ENCODE peak calls at places on chromosome 17, in nine cellular contexts. One of them, this sample, is unnamed. For H3K36me3, the result is how much of the 10 kb centered on the place peaks cover.

GRCh38 chr17:71023631-71024030 is 854.3 kb downstream of the KCNJ2 start:
- DNase-seq in ascending aorta: no peak
- DNase-seq in body of pancreas: no peak
- DNase-seq in Peyer's patch: no peak
- DNase-seq in esophagus squamous epithelium: no peak
- DNase-seq in SJCRH30: no peak
- DNase-seq in heart left ventricle: no peak
- DNase-seq in adrenal gland: no peak
- DNase-seq in H1: no peak
- DNase-seq in this sample: no peak

GRCh38 chr17:78993981-78994671 is 14.4 kb upstream of the LGALS3BP start:
- DNase-seq in heart left ventricle: peak
- DNase-seq in esophagus squamous epithelium: no peak
- DNase-seq in Peyer's patch: peak
- DNase-seq in ascending aorta: no peak
- DNase-seq in H1: no peak
- DNase-seq in SJCRH30: no peak
- DNase-seq in adrenal gland: peak
- DNase-seq in body of pancreas: no peak
- DNase-seq in this sample: no peak

GRCh38 chr17:67290994-67291362 is 46.0 kb upstream of the HELZ start:
- DNase-seq in esophagus squamous epithelium: no peak
- DNase-seq in adrenal gland: no peak
- DNase-seq in Peyer's patch: no peak
- DNase-seq in ascending aorta: no peak
- DNase-seq in body of pancreas: no peak
- DNase-seq in heart left ventricle: peak
- DNase-seq in H1: no peak
- DNase-seq in SJCRH30: peak
- DNase-seq in this sample: no peak

GRCh38 chr17:35244345-35245195 is 1.7 kb downstream of the SLFN5 start:
- DNase-seq in H1: peak
- DNase-seq in SJCRH30: peak
- DNase-seq in ascending aorta: peak
- DNase-seq in esophagus squamous epithelium: peak
- DNase-seq in heart left ventricle: peak
- DNase-seq in adrenal gland: peak
- DNase-seq in body of pancreas: peak
- DNase-seq in Peyer's patch: peak
- DNase-seq in this sample: peak

GRCh38 chr17:29384901-29385300 is 5.3 kb upstream of the TAOK1 start:
- DNase-seq in heart left ventricle: no peak
- DNase-seq in Peyer's patch: no peak
- DNase-seq in adrenal gland: no peak
- DNase-seq in SJCRH30: no peak
- DNase-seq in body of pancreas: no peak
- DNase-seq in ascending aorta: no peak
- DNase-seq in H1: no peak
- DNase-seq in esophagus squamous epithelium: no peak
- DNase-seq in this sample: no peak

GRCh38 chr17:60170835-60171752 is 21.3 kb downstream of the CA4 start:
- DNase-seq in heart left ventricle: no peak
- DNase-seq in H1: no peak
- DNase-seq in Peyer's patch: peak
- DNase-seq in adrenal gland: no peak
- DNase-seq in esophagus squamous epithelium: no peak
- DNase-seq in body of pancreas: no peak
- DNase-seq in SJCRH30: no peak
- DNase-seq in ascending aorta: no peak
- DNase-seq in this sample: no peak

GRCh38 chr17:79083191-79083971 is 8.8 kb downstream of the ENGASE start:
- DNase-seq in adrenal gland: no peak
- DNase-seq in H1: no peak
- DNase-seq in heart left ventricle: peak
- DNase-seq in ascending aorta: no peak
- DNase-seq in esophagus squamous epithelium: no peak
- DNase-seq in SJCRH30: no peak
- DNase-seq in Peyer's patch: no peak
- DNase-seq in body of pancreas: no peak
- DNase-seq in this sample: no peak

GRCh38 chr17:45132569-45133463 is 501 bp upstream of the PLCD3 start:
- DNase-seq in SJCRH30: peak
- DNase-seq in Peyer's patch: peak
- DNase-seq in ascending aorta: no peak
- DNase-seq in heart left ventricle: peak
- DNase-seq in body of pancreas: peak
- DNase-seq in adrenal gland: peak
- DNase-seq in esophagus squamous epithelium: peak
- DNase-seq in H1: peak
- DNase-seq in this sample: peak

GRCh38 chr17:1272701-1273100 is 2.5 kb downstream of the BHLHA9 start:
- DNase-seq in adrenal gland: no peak
- DNase-seq in heart left ventricle: no peak
- DNase-seq in Peyer's patch: no peak
- DNase-seq in ascending aorta: no peak
- DNase-seq in H1: no peak
- DNase-seq in esophagus squamous epithelium: no peak
- DNase-seq in body of pancreas: no peak
- DNase-seq in SJCRH30: no peak
- DNase-seq in this sample: no peak

GRCh38 chr17:10125761-10126553 is 72.4 kb downstream of the GAS7 start:
- DNase-seq in esophagus squamous epithelium: no peak
- DNase-seq in Peyer's patch: no peak
- DNase-seq in H1: no peak
- DNase-seq in heart left ventricle: no peak
- DNase-seq in adrenal gland: no peak
- DNase-seq in body of pancreas: no peak
- DNase-seq in SJCRH30: no peak
- DNase-seq in ascending aorta: no peak
- DNase-seq in this sample: no peak

GRCh38 chr17:3554440-3554839 is 3.2 kb downstream of the TRPV3 start:
- DNase-seq in SJCRH30: no peak
- DNase-seq in body of pancreas: no peak
- DNase-seq in ascending aorta: no peak
- DNase-seq in adrenal gland: no peak
- DNase-seq in esophagus squamous epithelium: no peak
- DNase-seq in Peyer's patch: no peak
- DNase-seq in heart left ventricle: no peak
- DNase-seq in H1: no peak
- DNase-seq in this sample: no peak

GRCh38 chr17:968812-969766 is 10.5 kb downstream of the NXN start:
- DNase-seq in ascending aorta: no peak
- DNase-seq in body of pancreas: no peak
- DNase-seq in Peyer's patch: no peak
- DNase-seq in H1: no peak
- DNase-seq in esophagus squamous epithelium: no peak
- DNase-seq in adrenal gland: no peak
- DNase-seq in SJCRH30: peak
- DNase-seq in heart left ventricle: no peak
- DNase-seq in this sample: no peak

GRCh38 chr17:82929011-82929622 is 89.3 kb upstream of the ZNF750 start:
- DNase-seq in Peyer's patch: peak
- DNase-seq in ascending aorta: no peak
- DNase-seq in adrenal gland: no peak
- DNase-seq in esophagus squamous epithelium: no peak
- DNase-seq in body of pancreas: peak
- DNase-seq in heart left ventricle: no peak
- DNase-seq in SJCRH30: no peak
- DNase-seq in H1: no peak
- DNase-seq in this sample: no peak

GRCh38 chr17:58323420-58324408 is 4.9 kb downstream of the TSPOAP1 start:
- DNase-seq in heart left ventricle: peak
- DNase-seq in ascending aorta: no peak
- DNase-seq in body of pancreas: no peak
- DNase-seq in adrenal gland: no peak
- DNase-seq in SJCRH30: no peak
- DNase-seq in H1: no peak
- DNase-seq in Peyer's patch: no peak
- DNase-seq in esophagus squamous epithelium: no peak
- DNase-seq in this sample: no peak

DNA sequence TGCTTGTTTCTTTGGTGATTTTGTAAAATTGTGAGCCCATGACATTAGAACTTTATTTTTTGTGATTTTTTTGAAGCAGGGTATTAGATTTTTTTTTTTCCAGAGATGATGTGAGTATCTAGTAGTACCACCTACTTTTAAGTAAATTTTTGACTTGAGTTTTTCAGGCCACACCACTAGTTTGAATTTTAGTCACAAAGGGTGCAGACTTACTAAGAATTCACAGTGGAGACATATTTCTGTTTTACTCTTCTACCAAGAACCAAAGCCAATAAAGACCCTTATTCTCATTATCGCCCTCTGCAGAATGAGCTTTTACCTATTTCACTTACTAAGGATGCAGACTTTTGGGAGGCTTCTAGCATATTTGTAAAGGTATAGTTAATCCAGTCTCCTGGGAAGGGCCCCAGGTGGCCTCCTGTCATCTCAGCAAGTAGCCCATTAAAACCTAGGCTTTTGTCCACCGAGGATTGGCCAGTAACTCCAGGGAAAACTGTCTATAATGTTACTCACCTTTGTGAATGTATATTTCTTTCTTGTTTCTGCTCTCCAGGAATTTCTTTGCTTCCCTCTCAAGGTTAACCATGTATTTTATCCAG is 30.6 kb downstream of the NLK start:
- DNase-seq in body of pancreas: no peak
- DNase-seq in heart left ventricle: no peak
- DNase-seq in esophagus squamous epithelium: no peak
- DNase-seq in ascending aorta: no peak
- DNase-seq in adrenal gland: no peak
- DNase-seq in Peyer's patch: no peak
- DNase-seq in H1: no peak
- DNase-seq in SJCRH30: no peak
- DNase-seq in this sample: no peak
- H3K27ac ChIP-seq in body of pancreas: no peak
- H3K27ac ChIP-seq in heart left ventricle: no peak
- H3K27ac ChIP-seq in esophagus squamous epithelium: no peak
- H3K27ac ChIP-seq in ascending aorta: no peak
- H3K27ac ChIP-seq in adrenal gland: no peak
- H3K27ac ChIP-seq in Peyer's patch: no peak
- H3K27ac ChIP-seq in H1: no peak
- H3K27ac ChIP-seq in SJCRH30: no peak
- H3K27ac ChIP-seq in this sample: no peak

DNA sequence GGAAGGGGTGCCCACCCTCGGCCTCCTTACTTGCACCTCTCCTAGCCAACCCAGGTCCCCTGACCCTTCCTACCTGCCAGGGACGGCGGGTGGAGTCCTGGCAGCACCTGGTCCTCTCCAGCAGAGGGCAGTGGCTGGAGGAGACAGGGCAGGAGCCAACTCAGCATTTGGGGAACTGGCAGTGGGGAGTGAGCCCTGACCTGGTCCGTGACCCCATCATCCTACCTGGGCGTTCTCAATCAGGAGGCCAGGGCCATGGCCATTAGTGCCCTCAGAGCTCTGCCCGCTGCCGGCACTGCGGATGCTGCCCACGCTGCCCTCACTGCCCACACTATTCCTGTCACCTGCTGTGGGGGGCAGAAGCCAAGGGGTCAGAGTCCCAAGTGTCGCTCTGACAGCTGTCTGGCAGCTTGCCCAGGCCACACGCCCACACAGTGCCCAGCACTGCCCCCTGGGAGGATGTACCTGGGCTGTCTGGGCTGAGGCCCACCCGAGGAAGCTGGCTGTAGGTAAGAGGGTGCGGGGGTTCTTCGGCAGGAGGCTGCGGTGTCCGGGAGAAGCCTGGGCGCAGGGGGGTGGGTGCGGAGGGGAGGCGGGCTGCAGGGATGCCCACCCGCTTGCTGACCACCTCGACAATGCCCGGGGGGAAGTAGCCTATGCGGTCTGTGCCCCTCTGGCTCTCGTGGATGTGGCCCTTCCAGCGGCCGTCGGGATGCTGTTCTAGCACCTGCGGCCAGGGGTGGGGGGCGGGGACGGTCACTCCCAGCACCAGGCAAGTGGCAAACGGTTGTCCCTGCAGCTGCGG is 10.8 kb downstream of the CASKIN2 start:
- DNase-seq in body of pancreas: peak
- DNase-seq in esophagus squamous epithelium: no peak
- DNase-seq in heart left ventricle: peak
- DNase-seq in H1: peak
- DNase-seq in ascending aorta: no peak
- DNase-seq in adrenal gland: peak
- DNase-seq in SJCRH30: peak
- DNase-seq in Peyer's patch: peak
- DNase-seq in this sample: peak
- H3K4me3 ChIP-seq in body of pancreas: no peak
- H3K4me3 ChIP-seq in esophagus squamous epithelium: no peak
- H3K4me3 ChIP-seq in heart left ventricle: no peak
- H3K4me3 ChIP-seq in H1: no peak
- H3K4me3 ChIP-seq in ascending aorta: no peak
- H3K4me3 ChIP-seq in adrenal gland: no peak
- H3K4me3 ChIP-seq in SJCRH30: no peak
- H3K4me3 ChIP-seq in Peyer's patch: no peak
- H3K4me3 ChIP-seq in this sample: no peak

DNA sequence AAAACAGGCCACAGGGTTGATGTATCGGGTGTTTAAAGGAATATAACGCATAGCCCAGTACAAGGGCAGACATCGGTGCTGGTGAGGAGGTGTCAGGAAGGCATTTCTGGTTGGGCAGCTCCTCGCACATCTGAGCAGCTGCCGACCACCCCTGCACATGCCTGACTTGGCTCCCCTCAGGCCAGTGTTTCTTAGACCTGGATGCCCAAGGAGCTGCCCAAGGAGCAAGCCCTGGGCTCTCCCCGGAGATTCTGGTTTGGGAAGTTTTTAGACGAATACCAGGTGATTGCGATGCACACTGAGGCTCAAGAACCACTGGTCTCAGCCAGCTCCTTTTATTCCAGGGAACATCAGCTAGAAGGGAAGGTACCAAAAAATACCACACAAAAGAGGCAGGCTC is 11.6 kb downstream of the WIPI1 start:
- DNase-seq in adrenal gland: no peak
- DNase-seq in SJCRH30: no peak
- DNase-seq in heart left ventricle: no peak
- DNase-seq in Peyer's patch: no peak
- DNase-seq in body of pancreas: no peak
- DNase-seq in ascending aorta: no peak
- DNase-seq in esophagus squamous epithelium: no peak
- DNase-seq in H1: no peak
- DNase-seq in this sample: no peak
- H3K36me3 ChIP-seq in adrenal gland: under half
- H3K36me3 ChIP-seq in SJCRH30: under half
- H3K36me3 ChIP-seq in heart left ventricle: half or more
- H3K36me3 ChIP-seq in Peyer's patch: under half
- H3K36me3 ChIP-seq in body of pancreas: under half
- H3K36me3 ChIP-seq in ascending aorta: half or more
- H3K36me3 ChIP-seq in esophagus squamous epithelium: half or more
- H3K36me3 ChIP-seq in H1: under half
- H3K36me3 ChIP-seq in this sample: under half

DNA sequence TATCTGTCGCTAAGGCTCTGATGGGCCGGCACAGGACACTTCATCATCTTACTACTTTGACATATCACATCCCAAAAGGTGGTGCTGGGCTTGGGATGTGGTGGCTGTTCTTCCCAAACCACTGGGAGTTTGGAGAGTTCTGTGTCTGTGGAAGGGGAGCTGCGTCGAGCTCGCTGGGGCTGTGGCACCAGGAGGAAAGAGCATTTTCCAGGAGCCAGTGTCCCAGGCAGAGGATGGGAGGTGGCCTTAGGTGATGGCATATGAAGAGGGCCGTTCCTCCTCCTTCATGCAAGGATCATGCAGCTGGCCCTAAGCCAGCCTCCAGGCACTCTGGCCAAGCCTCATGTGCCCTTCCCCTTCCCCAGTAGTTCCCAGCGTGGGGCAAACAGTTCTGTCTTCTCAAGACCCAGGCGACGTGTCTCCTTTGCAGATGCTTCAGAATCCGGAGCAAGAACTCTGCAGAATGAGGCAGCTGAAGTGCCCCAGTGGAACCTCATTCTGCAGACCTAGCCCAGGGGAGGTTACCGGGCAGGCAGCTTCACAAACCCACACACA is 89.4 kb upstream of the TNRC6C start:
- DNase-seq in heart left ventricle: peak
- DNase-seq in SJCRH30: no peak
- DNase-seq in body of pancreas: no peak
- DNase-seq in ascending aorta: no peak
- DNase-seq in esophagus squamous epithelium: no peak
- DNase-seq in adrenal gland: no peak
- DNase-seq in H1: no peak
- DNase-seq in Peyer's patch: no peak
- DNase-seq in this sample: no peak
- H3K27ac ChIP-seq in heart left ventricle: no peak
- H3K27ac ChIP-seq in SJCRH30: no peak
- H3K27ac ChIP-seq in body of pancreas: no peak
- H3K27ac ChIP-seq in ascending aorta: no peak
- H3K27ac ChIP-seq in esophagus squamous epithelium: no peak
- H3K27ac ChIP-seq in adrenal gland: no peak
- H3K27ac ChIP-seq in H1: no peak
- H3K27ac ChIP-seq in Peyer's patch: peak
- H3K27ac ChIP-seq in this sample: no peak